ENCODE peak calls at places on chromosomes 1 and 21, in eight cellular contexts. One of them, this sample, is unnamed. For H3K4me1, the result is how much of the 10 kb centered on the place peaks cover.

GRCh38 chr1:228070851-228071250 is 11.7 kb upstream of the ARF1 start:
- DNase-seq in mesendoderm: no peak
- DNase-seq in CD4-positive, alpha-beta memory T cell: no peak
- DNase-seq in mucosa of descending colon: no peak
- DNase-seq in CD8-positive, alpha-beta T cell: no peak
- DNase-seq in HAP-1: no peak
- DNase-seq in heart left ventricle: no peak
- DNase-seq in GM23248: no peak
- DNase-seq in this sample: no peak

GRCh38 chr1:62720946-62721554 is 32.9 kb upstream of the DOCK7 start:
- DNase-seq in mesendoderm: peak
- DNase-seq in CD4-positive, alpha-beta memory T cell: no peak
- DNase-seq in mucosa of descending colon: no peak
- DNase-seq in CD8-positive, alpha-beta T cell: no peak
- DNase-seq in HAP-1: no peak
- DNase-seq in heart left ventricle: no peak
- DNase-seq in GM23248: no peak
- DNase-seq in this sample: no peak

GRCh38 chr21:18026359-18026758 is 207.2 kb upstream of the C21orf91 start:
- DNase-seq in mesendoderm: no peak
- DNase-seq in CD4-positive, alpha-beta memory T cell: no peak
- DNase-seq in mucosa of descending colon: no peak
- DNase-seq in CD8-positive, alpha-beta T cell: no peak
- DNase-seq in HAP-1: no peak
- DNase-seq in heart left ventricle: no peak
- DNase-seq in GM23248: no peak
- DNase-seq in this sample: no peak

GRCh38 chr1:63797056-63797726 is 23.4 kb downstream of the ROR1 start:
- DNase-seq in mesendoderm: no peak
- DNase-seq in CD4-positive, alpha-beta memory T cell: no peak
- DNase-seq in mucosa of descending colon: no peak
- DNase-seq in CD8-positive, alpha-beta T cell: no peak
- DNase-seq in HAP-1: no peak
- DNase-seq in heart left ventricle: no peak
- DNase-seq in GM23248: peak
- DNase-seq in this sample: no peak

GRCh38 chr21:19993186-19993711 is 1005.0 kb upstream of the NCAM2 start:
- DNase-seq in mesendoderm: no peak
- DNase-seq in CD4-positive, alpha-beta memory T cell: no peak
- DNase-seq in mucosa of descending colon: no peak
- DNase-seq in CD8-positive, alpha-beta T cell: no peak
- DNase-seq in HAP-1: peak
- DNase-seq in heart left ventricle: no peak
- DNase-seq in GM23248: no peak
- DNase-seq in this sample: no peak

GRCh38 chr1:117605164-117605810 is 561 bp upstream of the TENT5C start:
- DNase-seq in mesendoderm: peak
- DNase-seq in CD4-positive, alpha-beta memory T cell: no peak
- DNase-seq in mucosa of descending colon: peak
- DNase-seq in CD8-positive, alpha-beta T cell: no peak
- DNase-seq in HAP-1: no peak
- DNase-seq in heart left ventricle: peak
- DNase-seq in GM23248: peak
- DNase-seq in this sample: no peak

GRCh38 chr1:67723126-67723525 is 38.1 kb downstream of the GADD45A start:
- DNase-seq in mesendoderm: no peak
- DNase-seq in CD4-positive, alpha-beta memory T cell: no peak
- DNase-seq in mucosa of descending colon: no peak
- DNase-seq in CD8-positive, alpha-beta T cell: no peak
- DNase-seq in HAP-1: no peak
- DNase-seq in heart left ventricle: no peak
- DNase-seq in GM23248: no peak
- DNase-seq in this sample: no peak

GRCh38 chr1:231533240-231533639 is 4.8 kb downstream of the TSNAX start:
- DNase-seq in mesendoderm: no peak
- DNase-seq in CD4-positive, alpha-beta memory T cell: no peak
- DNase-seq in mucosa of descending colon: no peak
- DNase-seq in CD8-positive, alpha-beta T cell: no peak
- DNase-seq in HAP-1: no peak
- DNase-seq in heart left ventricle: no peak
- DNase-seq in GM23248: no peak
- DNase-seq in this sample: no peak

GRCh38 chr1:11516961-11517635 is 38.1 kb downstream of the DISP3 start:
- DNase-seq in mesendoderm: no peak
- DNase-seq in CD4-positive, alpha-beta memory T cell: no peak
- DNase-seq in mucosa of descending colon: no peak
- DNase-seq in CD8-positive, alpha-beta T cell: no peak
- DNase-seq in HAP-1: no peak
- DNase-seq in heart left ventricle: no peak
- DNase-seq in GM23248: no peak
- DNase-seq in this sample: no peak

GRCh38 chr1:55257958-55258357 is 42.8 kb upstream of the USP24 start:
- DNase-seq in mesendoderm: no peak
- DNase-seq in CD4-positive, alpha-beta memory T cell: peak
- DNase-seq in mucosa of descending colon: no peak
- DNase-seq in CD8-positive, alpha-beta T cell: peak
- DNase-seq in HAP-1: no peak
- DNase-seq in heart left ventricle: no peak
- DNase-seq in GM23248: no peak
- DNase-seq in this sample: no peak

DNA sequence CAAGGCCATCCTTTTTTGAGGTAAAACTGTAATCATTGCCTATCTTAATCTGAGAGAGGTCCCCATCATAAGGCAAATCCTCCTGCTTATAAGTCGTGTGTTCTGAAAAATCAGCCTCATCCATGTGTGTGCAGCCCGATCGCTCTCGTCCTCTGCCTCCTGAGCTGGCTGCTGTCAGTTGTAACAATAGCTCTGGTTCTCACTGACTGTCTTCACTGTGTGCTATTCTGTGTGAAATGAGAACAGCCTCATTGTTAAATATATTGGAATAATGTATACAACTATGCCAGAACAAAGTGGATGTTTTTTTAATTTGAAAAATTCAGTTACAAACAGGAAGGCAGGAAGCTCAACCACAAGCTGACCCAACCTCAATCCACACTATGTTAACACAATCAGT is 4.4 kb downstream of the AKNAD1 start:
- DNase-seq in mesendoderm: no peak
- DNase-seq in CD4-positive, alpha-beta memory T cell: no peak
- DNase-seq in mucosa of descending colon: no peak
- DNase-seq in CD8-positive, alpha-beta T cell: no peak
- DNase-seq in HAP-1: no peak
- DNase-seq in heart left ventricle: no peak
- DNase-seq in GM23248: peak
- DNase-seq in this sample: no peak
- H3K4me1 ChIP-seq in mesendoderm: under half
- H3K4me1 ChIP-seq in CD4-positive, alpha-beta memory T cell: under half
- H3K4me1 ChIP-seq in mucosa of descending colon: under half
- H3K4me1 ChIP-seq in CD8-positive, alpha-beta T cell: under half
- H3K4me1 ChIP-seq in HAP-1: under half
- H3K4me1 ChIP-seq in heart left ventricle: under half
- H3K4me1 ChIP-seq in GM23248: under half
- H3K4me1 ChIP-seq in this sample: under half

DNA sequence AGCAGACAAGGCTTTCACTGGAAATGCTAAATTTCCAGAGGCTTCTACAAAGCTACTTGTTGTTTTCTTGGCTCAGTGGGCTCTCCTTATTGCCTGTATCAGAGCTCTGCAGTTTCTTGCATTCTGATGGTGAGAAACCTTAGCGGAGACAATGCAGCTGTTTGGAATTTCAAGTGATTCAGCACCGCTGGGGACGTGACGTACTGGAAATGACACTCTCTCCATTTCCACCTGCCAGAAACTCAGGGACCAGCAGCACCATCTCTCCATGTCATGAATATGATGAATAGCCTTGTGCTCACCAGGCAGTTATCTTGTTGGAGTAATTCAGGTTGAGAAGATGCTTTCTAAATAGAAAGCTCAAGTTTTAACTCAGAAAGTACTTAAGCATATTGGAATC is 497.2 kb upstream of the DEPDC1 start:
- DNase-seq in mesendoderm: no peak
- DNase-seq in CD4-positive, alpha-beta memory T cell: no peak
- DNase-seq in mucosa of descending colon: no peak
- DNase-seq in CD8-positive, alpha-beta T cell: no peak
- DNase-seq in HAP-1: no peak
- DNase-seq in heart left ventricle: no peak
- DNase-seq in GM23248: no peak
- DNase-seq in this sample: no peak
- H3K4me1 ChIP-seq in mesendoderm: under half
- H3K4me1 ChIP-seq in CD4-positive, alpha-beta memory T cell: under half
- H3K4me1 ChIP-seq in mucosa of descending colon: under half
- H3K4me1 ChIP-seq in CD8-positive, alpha-beta T cell: under half
- H3K4me1 ChIP-seq in HAP-1: under half
- H3K4me1 ChIP-seq in heart left ventricle: under half
- H3K4me1 ChIP-seq in GM23248: under half
- H3K4me1 ChIP-seq in this sample: under half

GRCh38 chr1:15949453-15950245 is 26.3 kb downstream of the ZBTB17 start:
- DNase-seq in mesendoderm: peak
- DNase-seq in CD4-positive, alpha-beta memory T cell: peak
- DNase-seq in mucosa of descending colon: peak
- DNase-seq in CD8-positive, alpha-beta T cell: peak
- DNase-seq in HAP-1: no peak
- DNase-seq in heart left ventricle: peak
- DNase-seq in GM23248: peak
- DNase-seq in this sample: peak
- H3K4me1 ChIP-seq in mesendoderm: under half
- H3K4me1 ChIP-seq in CD4-positive, alpha-beta memory T cell: half or more
- H3K4me1 ChIP-seq in mucosa of descending colon: under half
- H3K4me1 ChIP-seq in CD8-positive, alpha-beta T cell: half or more
- H3K4me1 ChIP-seq in HAP-1: under half
- H3K4me1 ChIP-seq in heart left ventricle: under half
- H3K4me1 ChIP-seq in GM23248: half or more
- H3K4me1 ChIP-seq in this sample: under half

DNA sequence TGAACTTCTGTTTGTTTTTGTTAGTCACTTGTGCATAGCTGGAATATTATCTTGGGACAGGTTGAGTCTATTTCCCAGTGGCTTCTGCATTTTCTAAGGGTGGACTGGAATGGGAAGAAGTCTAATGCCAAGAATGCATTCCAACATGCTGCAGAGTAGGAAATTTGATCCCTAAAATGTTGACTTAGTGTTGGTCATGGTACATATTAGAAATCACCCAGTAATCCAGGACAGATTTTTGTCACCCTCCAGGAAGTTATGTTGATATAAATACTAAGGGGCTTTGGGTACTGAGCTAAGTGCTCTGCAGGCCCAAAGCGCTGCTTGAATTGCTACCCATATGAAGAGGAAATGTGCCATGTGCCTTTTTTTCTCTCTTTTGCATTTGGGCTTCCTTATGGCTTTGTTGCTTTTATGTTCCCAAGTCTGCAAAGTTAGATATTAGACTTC is 10.0 kb downstream of the ARID1A start:
- DNase-seq in mesendoderm: no peak
- DNase-seq in CD4-positive, alpha-beta memory T cell: no peak
- DNase-seq in mucosa of descending colon: no peak
- DNase-seq in CD8-positive, alpha-beta T cell: no peak
- DNase-seq in HAP-1: no peak
- DNase-seq in heart left ventricle: no peak
- DNase-seq in GM23248: peak
- DNase-seq in this sample: no peak
- H3K4me1 ChIP-seq in mesendoderm: under half
- H3K4me1 ChIP-seq in CD4-positive, alpha-beta memory T cell: half or more
- H3K4me1 ChIP-seq in mucosa of descending colon: half or more
- H3K4me1 ChIP-seq in CD8-positive, alpha-beta T cell: half or more
- H3K4me1 ChIP-seq in HAP-1: under half
- H3K4me1 ChIP-seq in heart left ventricle: under half
- H3K4me1 ChIP-seq in GM23248: half or more
- H3K4me1 ChIP-seq in this sample: under half

DNA sequence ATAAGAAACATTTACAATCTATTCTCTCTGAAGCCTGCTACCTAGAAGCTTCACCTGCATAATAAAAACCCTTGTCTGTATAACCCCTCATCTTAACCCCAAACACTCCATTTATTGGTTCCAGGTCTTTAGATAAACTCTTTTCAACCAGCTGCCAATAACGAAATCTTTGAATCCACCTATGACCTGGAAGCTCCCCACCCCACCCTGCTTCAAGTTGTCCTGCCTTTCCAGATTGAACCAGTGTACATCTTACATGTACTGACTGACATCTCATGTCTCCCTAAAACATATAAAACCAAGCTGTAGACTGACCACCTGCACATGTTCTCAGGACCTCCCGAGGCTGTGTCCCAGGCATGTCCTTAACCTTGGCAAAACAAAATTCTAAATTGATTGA is 50.7 kb upstream of the VWA5B1 start:
- DNase-seq in mesendoderm: no peak
- DNase-seq in CD4-positive, alpha-beta memory T cell: no peak
- DNase-seq in mucosa of descending colon: no peak
- DNase-seq in CD8-positive, alpha-beta T cell: no peak
- DNase-seq in HAP-1: no peak
- DNase-seq in heart left ventricle: no peak
- DNase-seq in GM23248: no peak
- DNase-seq in this sample: no peak
- H3K4me1 ChIP-seq in mesendoderm: under half
- H3K4me1 ChIP-seq in CD4-positive, alpha-beta memory T cell: under half
- H3K4me1 ChIP-seq in mucosa of descending colon: under half
- H3K4me1 ChIP-seq in CD8-positive, alpha-beta T cell: under half
- H3K4me1 ChIP-seq in HAP-1: under half
- H3K4me1 ChIP-seq in heart left ventricle: under half
- H3K4me1 ChIP-seq in GM23248: under half
- H3K4me1 ChIP-seq in this sample: under half

GRCh38 chr1:41481109-41481775 is 3.2 kb downstream of the EDN2 start:
- DNase-seq in mesendoderm: no peak
- DNase-seq in CD4-positive, alpha-beta memory T cell: no peak
- DNase-seq in mucosa of descending colon: peak
- DNase-seq in CD8-positive, alpha-beta T cell: no peak
- DNase-seq in HAP-1: no peak
- DNase-seq in heart left ventricle: peak
- DNase-seq in GM23248: no peak
- DNase-seq in this sample: peak
- H3K4me1 ChIP-seq in mesendoderm: under half
- H3K4me1 ChIP-seq in CD4-positive, alpha-beta memory T cell: under half
- H3K4me1 ChIP-seq in mucosa of descending colon: under half
- H3K4me1 ChIP-seq in CD8-positive, alpha-beta T cell: under half
- H3K4me1 ChIP-seq in HAP-1: under half
- H3K4me1 ChIP-seq in heart left ventricle: under half
- H3K4me1 ChIP-seq in GM23248: under half
- H3K4me1 ChIP-seq in this sample: under half

DNA sequence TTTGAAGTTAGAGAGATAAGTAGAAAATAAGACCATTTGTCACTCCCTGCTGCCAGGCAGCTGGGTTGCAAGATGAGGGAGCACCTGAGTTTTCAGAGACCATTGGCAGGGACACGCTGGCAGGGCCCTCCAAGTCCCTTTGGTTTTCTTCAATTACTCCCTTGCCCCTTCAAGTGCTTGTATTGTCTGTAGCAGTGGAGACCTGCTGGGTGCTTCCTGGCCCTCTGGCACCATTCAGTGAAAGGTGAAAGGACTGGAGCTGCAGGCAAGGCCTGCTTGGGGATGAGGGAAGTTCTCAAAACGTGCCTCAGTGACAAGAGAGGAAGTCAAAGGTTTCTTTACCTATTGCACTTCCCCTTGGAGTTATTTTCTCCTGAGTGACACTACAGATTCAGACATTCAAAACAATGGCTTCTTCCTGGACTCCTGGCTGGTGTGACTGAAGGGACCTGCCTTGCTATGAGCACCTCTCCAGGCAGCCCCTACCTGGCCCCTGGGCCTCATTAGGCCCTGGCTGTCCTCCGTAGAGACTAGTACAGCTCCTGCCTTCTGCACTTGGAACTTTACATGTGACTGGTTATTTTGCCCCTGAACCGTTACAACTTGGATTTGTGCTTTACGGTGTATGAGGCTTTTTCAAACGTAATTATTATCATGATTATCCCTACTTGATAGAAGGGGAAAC is 100.1 kb downstream of the C1orf21 start:
- DNase-seq in mesendoderm: peak
- DNase-seq in CD4-positive, alpha-beta memory T cell: no peak
- DNase-seq in mucosa of descending colon: no peak
- DNase-seq in CD8-positive, alpha-beta T cell: no peak
- DNase-seq in HAP-1: no peak
- DNase-seq in heart left ventricle: no peak
- DNase-seq in GM23248: no peak
- DNase-seq in this sample: no peak
- H3K4me1 ChIP-seq in mesendoderm: under half
- H3K4me1 ChIP-seq in CD4-positive, alpha-beta memory T cell: under half
- H3K4me1 ChIP-seq in mucosa of descending colon: half or more
- H3K4me1 ChIP-seq in CD8-positive, alpha-beta T cell: under half
- H3K4me1 ChIP-seq in HAP-1: under half
- H3K4me1 ChIP-seq in heart left ventricle: under half
- H3K4me1 ChIP-seq in GM23248: under half
- H3K4me1 ChIP-seq in this sample: under half

This sample was measured in right cardiac atrium.